ENCODE peak calls at places on chromosomes 5 and 9, in five cellular contexts. E, L, Q, W and T are unnamed samples.

GRCh38 chr5:62029303-62029702 is 276.7 kb upstream of the KIF2A start:
- DNase-seq in E (no peak), L (no peak), Q (no peak), W (no peak), T (no peak)

GRCh38 chr5:71658916-71659661 is 60.0 kb upstream of the CARTPT start:
- DNase-seq in E (no peak), L (no peak), Q (no peak), W (no peak), T (no peak)

GRCh38 chr9:27117489-27118135 is 8.6 kb downstream of the TEK start:
- DNase-seq in E (peak), L (no peak), Q (no peak), W (peak), T (peak)

GRCh38 chr5:171600736-171601265 is 181.4 kb downstream of the FGF18 start:
- DNase-seq in E (peak), L (peak), Q (no peak), W (no peak), T (peak)

GRCh38 chr9:37037744-37038640 is 3.9 kb upstream of the PAX5 start:
- DNase-seq in E (no peak), L (peak), Q (peak), W (no peak), T (no peak)

GRCh38 chr5:135379052-135379654 is 19.9 kb downstream of the MACROH2A1 start:
- DNase-seq in E (no peak), L (no peak), Q (no peak), W (no peak), T (peak)

GRCh38 chr9:123089790-123090189 is 56.3 kb downstream of the GPR21 start:
- DNase-seq in E (no peak), L (no peak), Q (no peak), W (no peak), T (no peak)

GRCh38 chr5:164098536-164098935 is 593.1 kb downstream of the MAT2B start:
- DNase-seq in E (no peak), L (no peak), Q (no peak), W (no peak), T (no peak)

GRCh38 chr9:68739631-68740174 is 34.7 kb downstream of the PIP5K1B start:
- DNase-seq in E (no peak), L (no peak), Q (no peak), W (no peak), T (no peak)

GRCh38 chr5:135315394-135315793 is 83.6 kb downstream of the MACROH2A1 start:
- DNase-seq in E (no peak), L (no peak), Q (no peak), W (no peak), T (no peak)

GRCh38 chr9:35651964-35652828 is 1.5 kb upstream of the SIT1 start:
- DNase-seq in E (no peak), L (no peak), Q (no peak), W (peak), T (no peak)